ENCODE peak calls at places on chromosomes 16 and 17, in six cellular contexts. One of them, this sample, is unnamed.

GRCh38 chr16:351804-352520 is 561 bp downstream of the AXIN1 start:
- DNase-seq in astrocyte: no peak
- DNase-seq in cardiac muscle cell: peak; percentile 52
- DNase-seq in progenitor cell of endocrine pancreas: no peak
- DNase-seq in upper lobe of right lung: peak; percentile 79
- DNase-seq in AG09319: no peak
- DNase-seq in this sample: no peak

GRCh38 chr17:60229189-60229802 is 79.5 kb downstream of the CA4 start:
- DNase-seq in astrocyte: no peak
- DNase-seq in cardiac muscle cell: no peak
- DNase-seq in progenitor cell of endocrine pancreas: no peak
- DNase-seq in upper lobe of right lung: no peak
- DNase-seq in AG09319: no peak
- DNase-seq in this sample: peak; percentile 44

GRCh38 chr17:35747540-35748017 is 5.5 kb downstream of the GAS2L2 start:
- DNase-seq in astrocyte: peak; percentile 40
- DNase-seq in cardiac muscle cell: peak; percentile 88
- DNase-seq in progenitor cell of endocrine pancreas: peak; percentile 63
- DNase-seq in upper lobe of right lung: peak; percentile 80
- DNase-seq in AG09319: peak; percentile 49
- DNase-seq in this sample: peak; percentile 73

GRCh38 chr17:9537177-9537776 is 38.3 kb downstream of the STX8 start:
- DNase-seq in astrocyte: no peak
- DNase-seq in cardiac muscle cell: no peak
- DNase-seq in progenitor cell of endocrine pancreas: no peak
- DNase-seq in upper lobe of right lung: no peak
- DNase-seq in AG09319: no peak
- DNase-seq in this sample: no peak

GRCh38 chr17:60075981-60076380 is 2.7 kb downstream of the HEATR6 start:
- DNase-seq in astrocyte: no peak
- DNase-seq in cardiac muscle cell: no peak
- DNase-seq in progenitor cell of endocrine pancreas: no peak
- DNase-seq in upper lobe of right lung: no peak
- DNase-seq in AG09319: no peak
- DNase-seq in this sample: no peak

GRCh38 chr17:77242118-77242800 is 101.5 kb downstream of the SEC14L1 start:
- DNase-seq in astrocyte: no peak
- DNase-seq in cardiac muscle cell: no peak
- DNase-seq in progenitor cell of endocrine pancreas: no peak
- DNase-seq in upper lobe of right lung: no peak
- DNase-seq in AG09319: no peak
- DNase-seq in this sample: no peak

GRCh38 chr17:79965806-79966205 is 69.9 kb downstream of the TBC1D16 start:
- DNase-seq in astrocyte: no peak
- DNase-seq in cardiac muscle cell: no peak
- DNase-seq in progenitor cell of endocrine pancreas: no peak
- DNase-seq in upper lobe of right lung: peak; percentile 33
- DNase-seq in AG09319: no peak
- DNase-seq in this sample: no peak

GRCh38 chr16:23408242-23409201 is 44.5 kb downstream of the COG7 start:
- DNase-seq in astrocyte: peak; percentile 64
- DNase-seq in cardiac muscle cell: no peak
- DNase-seq in progenitor cell of endocrine pancreas: no peak
- DNase-seq in upper lobe of right lung: no peak
- DNase-seq in AG09319: no peak
- DNase-seq in this sample: peak; percentile 85

GRCh38 chr16:8945626-8946296 is 17.9 kb downstream of the USP7 start:
- DNase-seq in astrocyte: no peak
- DNase-seq in cardiac muscle cell: no peak
- DNase-seq in progenitor cell of endocrine pancreas: no peak
- DNase-seq in upper lobe of right lung: no peak
- DNase-seq in AG09319: no peak
- DNase-seq in this sample: no peak

GRCh38 chr16:16131659-16132058 is 91.6 kb downstream of the ABCC6 start:
- DNase-seq in astrocyte: no peak
- DNase-seq in cardiac muscle cell: no peak
- DNase-seq in progenitor cell of endocrine pancreas: no peak
- DNase-seq in upper lobe of right lung: no peak
- DNase-seq in AG09319: no peak
- DNase-seq in this sample: no peak

GRCh38 chr17:8041249-8041928 is 2.5 kb downstream of the ALOX15B start:
- DNase-seq in astrocyte: peak; percentile 47
- DNase-seq in cardiac muscle cell: peak; percentile 62
- DNase-seq in progenitor cell of endocrine pancreas: no peak
- DNase-seq in upper lobe of right lung: no peak
- DNase-seq in AG09319: peak; percentile 36
- DNase-seq in this sample: peak; percentile 75

GRCh38 chr17:48440660-48441059 is 10.6 kb upstream of the SKAP1 start:
- DNase-seq in astrocyte: no peak
- DNase-seq in cardiac muscle cell: no peak
- DNase-seq in progenitor cell of endocrine pancreas: no peak
- DNase-seq in upper lobe of right lung: no peak
- DNase-seq in AG09319: no peak
- DNase-seq in this sample: no peak

GRCh38 chr16:17784073-17784472 is 313.3 kb upstream of the XYLT1 start:
- DNase-seq in astrocyte: peak; percentile 57
- DNase-seq in cardiac muscle cell: peak; percentile 88
- DNase-seq in progenitor cell of endocrine pancreas: no peak
- DNase-seq in upper lobe of right lung: no peak
- DNase-seq in AG09319: peak; percentile 1
- DNase-seq in this sample: peak; percentile 45

GRCh38 chr16:82241469-82242052 is 71.5 kb upstream of the MPHOSPH6 start:
- DNase-seq in astrocyte: no peak
- DNase-seq in cardiac muscle cell: no peak
- DNase-seq in progenitor cell of endocrine pancreas: no peak
- DNase-seq in upper lobe of right lung: no peak
- DNase-seq in AG09319: no peak
- DNase-seq in this sample: no peak

GRCh38 chr16:75305364-75306101 is 54.1 kb upstream of the BCAR1 start:
- DNase-seq in astrocyte: peak; percentile 100
- DNase-seq in cardiac muscle cell: peak; percentile 26
- DNase-seq in progenitor cell of endocrine pancreas: no peak
- DNase-seq in upper lobe of right lung: no peak
- DNase-seq in AG09319: peak; percentile 97
- DNase-seq in this sample: peak; percentile 100

GRCh38 chr17:36791150-36791653 is 146.1 kb upstream of the LHX1 start:
- DNase-seq in astrocyte: no peak
- DNase-seq in cardiac muscle cell: no peak
- DNase-seq in progenitor cell of endocrine pancreas: no peak
- DNase-seq in upper lobe of right lung: no peak
- DNase-seq in AG09319: no peak
- DNase-seq in this sample: no peak

GRCh38 chr17:29697371-29697770 is 74.7 kb upstream of the CORO6 start:
- DNase-seq in astrocyte: no peak
- DNase-seq in cardiac muscle cell: no peak
- DNase-seq in progenitor cell of endocrine pancreas: no peak
- DNase-seq in upper lobe of right lung: no peak
- DNase-seq in AG09319: no peak
- DNase-seq in this sample: no peak

GRCh38 chr17:20935740-20936139 is 107.1 kb downstream of the USP22 start:
- DNase-seq in astrocyte: peak; percentile 83
- DNase-seq in cardiac muscle cell: no peak
- DNase-seq in progenitor cell of endocrine pancreas: no peak
- DNase-seq in upper lobe of right lung: no peak
- DNase-seq in AG09319: no peak
- DNase-seq in this sample: peak; percentile 60

GRCh38 chr17:7020894-7021664 is 1.8 kb upstream of the BCL6B start:
- DNase-seq in astrocyte: no peak
- DNase-seq in cardiac muscle cell: no peak
- DNase-seq in progenitor cell of endocrine pancreas: no peak
- DNase-seq in upper lobe of right lung: no peak
- DNase-seq in AG09319: no peak
- DNase-seq in this sample: no peak

GRCh38 chr17:58415371-58416055 is 1.8 kb downstream of the RNF43 start:
- DNase-seq in astrocyte: no peak
- DNase-seq in cardiac muscle cell: peak; percentile 29
- DNase-seq in progenitor cell of endocrine pancreas: peak; percentile 23
- DNase-seq in upper lobe of right lung: no peak
- DNase-seq in AG09319: no peak
- DNase-seq in this sample: no peak

GRCh38 chr16:49441366-49441780 is 67.8 kb downstream of the C16orf78 start:
- DNase-seq in astrocyte: no peak
- DNase-seq in cardiac muscle cell: peak; percentile 52
- DNase-seq in progenitor cell of endocrine pancreas: no peak
- DNase-seq in upper lobe of right lung: no peak
- DNase-seq in AG09319: no peak
- DNase-seq in this sample: no peak

GRCh38 chr17:28763804-28764266 is 20.0 kb downstream of the TRAF4 start:
- DNase-seq in astrocyte: peak; percentile 44
- DNase-seq in cardiac muscle cell: peak; percentile 75
- DNase-seq in progenitor cell of endocrine pancreas: peak; percentile 66
- DNase-seq in upper lobe of right lung: no peak
- DNase-seq in AG09319: no peak
- DNase-seq in this sample: peak; percentile 79

GRCh38 chr16:10552998-10553491 is 27.4 kb downstream of the EMP2 start:
- DNase-seq in astrocyte: no peak
- DNase-seq in cardiac muscle cell: peak; percentile 26
- DNase-seq in progenitor cell of endocrine pancreas: no peak
- DNase-seq in upper lobe of right lung: peak; percentile 68
- DNase-seq in AG09319: no peak
- DNase-seq in this sample: no peak

GRCh38 chr16:81836279-81837054 is 57.4 kb downstream of the PLCG2 start:
- DNase-seq in astrocyte: no peak
- DNase-seq in cardiac muscle cell: no peak
- DNase-seq in progenitor cell of endocrine pancreas: no peak
- DNase-seq in upper lobe of right lung: no peak
- DNase-seq in AG09319: no peak
- DNase-seq in this sample: no peak

GRCh38 chr16:15913046-15913698 is 24.8 kb upstream of the CEP20 start:
- DNase-seq in astrocyte: no peak
- DNase-seq in cardiac muscle cell: no peak
- DNase-seq in progenitor cell of endocrine pancreas: no peak
- DNase-seq in upper lobe of right lung: peak; percentile 38
- DNase-seq in AG09319: no peak
- DNase-seq in this sample: no peak

GRCh38 chr16:19829844-19830703 is 54.6 kb downstream of the GPRC5B start:
- DNase-seq in astrocyte: no peak
- DNase-seq in cardiac muscle cell: no peak
- DNase-seq in progenitor cell of endocrine pancreas: no peak
- DNase-seq in upper lobe of right lung: no peak
- DNase-seq in AG09319: no peak
- DNase-seq in this sample: no peak

GRCh38 chr17:67557052-67557845 is 160.5 kb upstream of the NOL11 start:
- DNase-seq in astrocyte: no peak
- DNase-seq in cardiac muscle cell: no peak
- DNase-seq in progenitor cell of endocrine pancreas: no peak
- DNase-seq in upper lobe of right lung: no peak
- DNase-seq in AG09319: no peak
- DNase-seq in this sample: no peak

GRCh38 chr17:75503976-75504346 is 11.4 kb downstream of the CASKIN2 start:
- DNase-seq in astrocyte: no peak
- DNase-seq in cardiac muscle cell: no peak
- DNase-seq in progenitor cell of endocrine pancreas: no peak
- DNase-seq in upper lobe of right lung: peak; percentile 64
- DNase-seq in AG09319: no peak
- DNase-seq in this sample: no peak

GRCh38 chr17:75505640-75506039 is 9.7 kb downstream of the CASKIN2 start:
- DNase-seq in astrocyte: no peak
- DNase-seq in cardiac muscle cell: no peak
- DNase-seq in progenitor cell of endocrine pancreas: no peak
- DNase-seq in upper lobe of right lung: peak; percentile 57
- DNase-seq in AG09319: no peak
- DNase-seq in this sample: no peak

GRCh38 chr17:75503337-75503950 is 11.9 kb downstream of the CASKIN2 start:
- DNase-seq in astrocyte: no peak
- DNase-seq in cardiac muscle cell: no peak
- DNase-seq in progenitor cell of endocrine pancreas: no peak
- DNase-seq in upper lobe of right lung: no peak
- DNase-seq in AG09319: no peak
- DNase-seq in this sample: no peak

GRCh38 chr17:75505152-75505409 is 10.3 kb downstream of the CASKIN2 start:
- DNase-seq in astrocyte: no peak
- DNase-seq in cardiac muscle cell: no peak
- DNase-seq in progenitor cell of endocrine pancreas: no peak
- DNase-seq in upper lobe of right lung: peak; percentile 55
- DNase-seq in AG09319: no peak
- DNase-seq in this sample: no peak

GRCh38 chr17:75504347-75505151 is 10.8 kb downstream of the CASKIN2 start:
- DNase-seq in astrocyte: no peak
- DNase-seq in cardiac muscle cell: peak; percentile 35
- DNase-seq in progenitor cell of endocrine pancreas: no peak
- DNase-seq in upper lobe of right lung: peak; percentile 70
- DNase-seq in AG09319: no peak
- DNase-seq in this sample: peak; percentile 6
- TF ChIP-seq CTCF in astrocyte: peak; percentile 24
- TF ChIP-seq CTCF in cardiac muscle cell: peak; percentile 52
- TF ChIP-seq CTCF in progenitor cell of endocrine pancreas: peak; percentile 68
- TF ChIP-seq CTCF in upper lobe of right lung: peak; percentile 57
- TF ChIP-seq CTCF in AG09319: peak; percentile 43
- TF ChIP-seq CTCF in this sample: peak; percentile 47

DNA sequence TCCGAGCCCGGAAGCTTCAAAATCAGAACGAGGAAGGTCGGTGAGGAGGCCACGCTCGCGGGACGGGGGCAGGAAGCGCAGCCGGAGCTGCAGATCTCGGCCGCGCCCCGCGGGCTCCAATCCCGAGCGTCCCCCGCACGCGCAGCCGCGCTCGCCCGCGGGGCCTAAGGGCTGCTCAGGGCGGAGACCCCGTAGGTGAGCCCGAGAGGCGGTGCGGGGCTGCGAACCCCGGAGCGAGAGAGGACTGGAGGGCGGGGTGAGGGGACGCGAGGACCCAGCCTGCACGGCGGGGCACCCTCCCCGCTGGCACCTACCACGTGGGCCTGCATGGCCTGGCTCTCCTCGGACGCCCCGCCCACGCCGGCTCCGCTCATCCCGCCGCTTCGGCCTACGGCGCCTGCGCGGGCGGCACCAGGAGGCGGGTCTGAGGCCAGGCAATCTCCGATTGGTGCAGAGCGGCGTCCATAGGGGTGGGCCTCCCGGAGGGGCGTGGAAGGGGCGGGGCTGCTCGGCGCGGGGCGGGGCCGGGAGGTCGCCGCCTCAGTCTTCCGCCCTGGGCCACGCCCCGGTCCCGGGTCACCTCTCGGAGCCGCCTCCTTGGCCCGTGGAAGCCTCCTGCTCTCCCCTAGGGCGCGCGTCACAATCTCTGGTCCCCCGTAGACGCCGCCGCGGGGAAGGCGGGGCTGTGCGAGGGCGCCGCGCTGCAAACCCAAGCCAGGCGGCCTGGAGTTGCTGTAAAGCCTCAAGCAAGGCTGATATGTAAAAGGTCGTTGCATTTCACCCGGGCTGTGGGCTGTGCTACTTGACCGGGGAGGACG is 27.8 kb upstream of the METRNL start:
- DNase-seq in astrocyte: peak; percentile 85
- DNase-seq in cardiac muscle cell: peak; percentile 99
- DNase-seq in progenitor cell of endocrine pancreas: peak; percentile 98
- DNase-seq in upper lobe of right lung: peak; percentile 98
- DNase-seq in AG09319: peak; percentile 94
- DNase-seq in this sample: peak; percentile 96
- TF ChIP-seq CTCF in astrocyte: no peak
- TF ChIP-seq CTCF in cardiac muscle cell: no peak
- TF ChIP-seq CTCF in progenitor cell of endocrine pancreas: peak; percentile 12
- TF ChIP-seq CTCF in upper lobe of right lung: no peak
- TF ChIP-seq CTCF in AG09319: no peak
- TF ChIP-seq CTCF in this sample: no peak

GRCh38 chr16:30853758-30854157 is 40.1 kb downstream of the BCL7C start:
- DNase-seq in astrocyte: no peak
- DNase-seq in cardiac muscle cell: no peak
- DNase-seq in progenitor cell of endocrine pancreas: no peak
- DNase-seq in upper lobe of right lung: no peak
- DNase-seq in AG09319: no peak
- DNase-seq in this sample: peak; percentile 12
- TF ChIP-seq CTCF in astrocyte: no peak
- TF ChIP-seq CTCF in cardiac muscle cell: no peak
- TF ChIP-seq CTCF in progenitor cell of endocrine pancreas: no peak
- TF ChIP-seq CTCF in upper lobe of right lung: no peak
- TF ChIP-seq CTCF in AG09319: no peak
- TF ChIP-seq CTCF in this sample: no peak

GRCh38 chr16:77975942-77976341 is 46.4 kb upstream of the CLEC3A start:
- DNase-seq in astrocyte: no peak
- DNase-seq in cardiac muscle cell: no peak
- DNase-seq in progenitor cell of endocrine pancreas: no peak
- DNase-seq in upper lobe of right lung: no peak
- DNase-seq in AG09319: no peak
- DNase-seq in this sample: no peak
- TF ChIP-seq CTCF in astrocyte: no peak
- TF ChIP-seq CTCF in cardiac muscle cell: no peak
- TF ChIP-seq CTCF in progenitor cell of endocrine pancreas: no peak
- TF ChIP-seq CTCF in upper lobe of right lung: no peak
- TF ChIP-seq CTCF in AG09319: no peak
- TF ChIP-seq CTCF in this sample: no peak